ENCODE peak calls at places on chromosomes 13 and 19, in ten cellular contexts. W is SK-MEL-5; B is DMS153; F is NCI-H1105; R is lung; K is NCI-H1092 treated with DMSO at 0.1 percent for 48 hours; M is putamen; V is frontal cortex; I is AG10803; P is activated CD4-positive, CD25-positive, alpha-beta regulatory T cell. N is an unnamed sample.

GRCh38 chr13:112356190-112356589 is 20.0 kb upstream of the SPACA7 start:
- DNase-seq in W (no peak), B (no peak), F (no peak), R (no peak), K (no peak), M (no peak), V (no peak), I (no peak), P (no peak), N (no peak)

GRCh38 chr19:55210120-55210493 is 806 bp upstream of the PTPRH start:
- DNase-seq in W (no peak), B (peak), F (no peak), R (no peak), K (peak), M (no peak), V (no peak), I (peak), P (no peak), N (peak)

GRCh38 chr19:1810439-1811160 is 1.5 kb downstream of the ATP8B3 start:
- DNase-seq in W (no peak), B (no peak), F (no peak), R (no peak), K (no peak), M (no peak), V (no peak), I (no peak), P (no peak), N (no peak)

GRCh38 chr13:53844747-53845146 is 816.1 kb downstream of the OLFM4 start:
- DNase-seq in W (no peak), B (no peak), F (no peak), R (no peak), K (no peak), M (no peak), V (no peak), I (no peak), P (no peak), N (no peak)

GRCh38 chr13:66660013-66660804 is 569.9 kb downstream of the PCDH9 start:
- DNase-seq in W (peak), B (no peak), F (no peak), R (no peak), K (no peak), M (no peak), V (no peak), I (peak), P (no peak), N (peak)

GRCh38 chr19:41553804-41554203 is 22.2 kb upstream of the CEACAM21 start:
- DNase-seq in W (no peak), B (no peak), F (no peak), R (no peak), K (no peak), M (no peak), V (no peak), I (no peak), P (no peak), N (no peak)

GRCh38 chr13:29925457-29925856 is 75.0 kb upstream of the UBL3 start:
- DNase-seq in W (peak), B (peak), F (peak), R (peak), K (peak), M (no peak), V (peak), I (peak), P (no peak), N (peak)

GRCh38 chr13:81770868-81771505 is 1430.1 kb upstream of the SPRY2 start:
- DNase-seq in W (no peak), B (no peak), F (no peak), R (no peak), K (no peak), M (no peak), V (no peak), I (no peak), P (no peak), N (no peak)

GRCh38 chr19:11767633-11768133 is 883 bp downstream of the ZNF441 start:
- DNase-seq in W (no peak), B (no peak), F (peak), R (peak), K (no peak), M (peak), V (peak), I (peak), P (no peak), N (peak)

N was measured in EL.